ENCODE peak calls at places on chromosome 22, in seven cellular contexts. One of them, this sample, is unnamed.

GRCh38 chr22:47213571-47214230 is 451.3 kb downstream of the TBC1D22A start:
- DNase-seq in AG04450: no peak
- DNase-seq in A172: no peak
- DNase-seq in NCI-H446: peak; percentile 39
- DNase-seq in brain pericyte: no peak
- DNase-seq in T-cell: peak; percentile 30
- DNase-seq in HEK293T: peak; percentile 64
- DNase-seq in this sample: no peak

GRCh38 chr22:46049726-46050450 is 72.9 kb upstream of the WNT7B start:
- DNase-seq in AG04450: no peak
- DNase-seq in A172: no peak
- DNase-seq in NCI-H446: no peak
- DNase-seq in brain pericyte: no peak
- DNase-seq in T-cell: no peak
- DNase-seq in HEK293T: no peak
- DNase-seq in this sample: no peak

GRCh38 chr22:37079668-37080171 is 28.2 kb downstream of the KCTD17 start:
- DNase-seq in AG04450: no peak
- DNase-seq in A172: peak; percentile 19
- DNase-seq in NCI-H446: no peak
- DNase-seq in brain pericyte: no peak
- DNase-seq in T-cell: peak; percentile 81
- DNase-seq in HEK293T: no peak
- DNase-seq in this sample: peak; percentile 35

GRCh38 chr22:29704528-29705285 is 15.1 kb upstream of the CABP7 start:
- DNase-seq in AG04450: peak; percentile 24
- DNase-seq in A172: peak; percentile 34
- DNase-seq in NCI-H446: peak; percentile 80
- DNase-seq in brain pericyte: no peak
- DNase-seq in T-cell: no peak
- DNase-seq in HEK293T: no peak
- DNase-seq in this sample: peak; percentile 64

GRCh38 chr22:42905702-42906183 is 48.7 kb upstream of the ARFGAP3 start:
- DNase-seq in AG04450: no peak
- DNase-seq in A172: no peak
- DNase-seq in NCI-H446: no peak
- DNase-seq in brain pericyte: no peak
- DNase-seq in T-cell: no peak
- DNase-seq in HEK293T: no peak
- DNase-seq in this sample: no peak

GRCh38 chr22:42194953-42195352 is 64.3 kb upstream of the CYP2D6 start:
- DNase-seq in AG04450: no peak
- DNase-seq in A172: no peak
- DNase-seq in NCI-H446: no peak
- DNase-seq in brain pericyte: no peak
- DNase-seq in T-cell: no peak
- DNase-seq in HEK293T: no peak
- DNase-seq in this sample: peak; percentile 11

GRCh38 chr22:27748355-27749168 is 53.0 kb downstream of the MN1 start:
- DNase-seq in AG04450: no peak
- DNase-seq in A172: peak; percentile 37
- DNase-seq in NCI-H446: no peak
- DNase-seq in brain pericyte: no peak
- DNase-seq in T-cell: no peak
- DNase-seq in HEK293T: no peak
- DNase-seq in this sample: peak; percentile 23

GRCh38 chr22:42442746-42443145 is 10.5 kb upstream of the NFAM1 start:
- DNase-seq in AG04450: no peak
- DNase-seq in A172: no peak
- DNase-seq in NCI-H446: no peak
- DNase-seq in brain pericyte: no peak
- DNase-seq in T-cell: no peak
- DNase-seq in HEK293T: no peak
- DNase-seq in this sample: no peak

GRCh38 chr22:43783777-43784176 is 28.3 kb downstream of the EFCAB6 start:
- DNase-seq in AG04450: no peak
- DNase-seq in A172: no peak
- DNase-seq in NCI-H446: no peak
- DNase-seq in brain pericyte: no peak
- DNase-seq in T-cell: no peak
- DNase-seq in HEK293T: no peak
- DNase-seq in this sample: no peak

GRCh38 chr22:38180841-38181452 is 683 bp downstream of the PLA2G6 start:
- DNase-seq in AG04450: no peak
- DNase-seq in A172: no peak
- DNase-seq in NCI-H446: no peak
- DNase-seq in brain pericyte: no peak
- DNase-seq in T-cell: peak; percentile 56
- DNase-seq in HEK293T: no peak
- DNase-seq in this sample: no peak

GRCh38 chr22:39244073-39244495 is 698 bp downstream of the PDGFB start:
- DNase-seq in AG04450: no peak
- DNase-seq in A172: no peak
- DNase-seq in NCI-H446: no peak
- DNase-seq in brain pericyte: no peak
- DNase-seq in T-cell: no peak
- DNase-seq in HEK293T: no peak
- DNase-seq in this sample: peak; percentile 51

GRCh38 chr22:41906822-41907221 is 8.1 kb downstream of the SHISA8 start:
- DNase-seq in AG04450: no peak
- DNase-seq in A172: no peak
- DNase-seq in NCI-H446: no peak
- DNase-seq in brain pericyte: no peak
- DNase-seq in T-cell: no peak
- DNase-seq in HEK293T: no peak
- DNase-seq in this sample: no peak

GRCh38 chr22:35728639-35729308 is 11.1 kb downstream of the APOL5 start:
- DNase-seq in AG04450: no peak
- DNase-seq in A172: no peak
- DNase-seq in NCI-H446: no peak
- DNase-seq in brain pericyte: no peak
- DNase-seq in T-cell: no peak
- DNase-seq in HEK293T: no peak
- DNase-seq in this sample: no peak

GRCh38 chr22:38957046-38957770 is at the start of gene APOBEC3A:
- DNase-seq in AG04450: no peak
- DNase-seq in A172: no peak
- DNase-seq in NCI-H446: no peak
- DNase-seq in brain pericyte: no peak
- DNase-seq in T-cell: no peak
- DNase-seq in HEK293T: no peak
- DNase-seq in this sample: no peak

GRCh38 chr22:49466926-49467590 is 360.6 kb downstream of the BRD1 start:
- DNase-seq in AG04450: no peak
- DNase-seq in A172: no peak
- DNase-seq in NCI-H446: no peak
- DNase-seq in brain pericyte: no peak
- DNase-seq in T-cell: no peak
- DNase-seq in HEK293T: no peak
- DNase-seq in this sample: peak; percentile 74

GRCh38 chr22:35400335-35400680 is 368 bp downstream of the MCM5 start:
- DNase-seq in AG04450: no peak
- DNase-seq in A172: no peak
- DNase-seq in NCI-H446: no peak
- DNase-seq in brain pericyte: no peak
- DNase-seq in T-cell: no peak
- DNase-seq in HEK293T: peak; percentile 42
- DNase-seq in this sample: peak; percentile 55